ENCODE peak calls at places on chromosomes 6 and 20, in nine cellular contexts. P is uterus; C is CD8-positive, alpha-beta T cell; Q is adipocyte; M is psoas muscle; A is lung; L is mammary epithelial cell; G is BJ; H is sigmoid colon. S is an unnamed sample. For H3K27me3 and H3K36me3, the result is how much of the 10 kb centered on the place peaks cover.

GRCh38 chr6:7052441-7052936 is 55.3 kb upstream of the RREB1 start:
- DNase-seq in P (peak), C (no peak), Q (peak), M (peak), A (peak), L (peak), G (peak), H (peak), S (peak)

GRCh38 chr6:1346101-1346500 is 34.2 kb downstream of the FOXQ1 start:
- DNase-seq in P (no peak), C (no peak), Q (peak), M (no peak), A (no peak), L (no peak), G (no peak), H (no peak), S (no peak)

GRCh38 chr6:106569444-106569843 is 59.9 kb downstream of the RTN4IP1 start:
- DNase-seq in P (no peak), C (no peak), Q (no peak), M (no peak), A (no peak), L (no peak), G (no peak), H (no peak), S (no peak)

GRCh38 chr6:9463311-9463710 is 951.6 kb downstream of the TFAP2A start:
- DNase-seq in P (no peak), C (no peak), Q (no peak), M (no peak), A (no peak), L (no peak), G (no peak), H (no peak), S (no peak)

GRCh38 chr20:17762873-17763557 is 63.2 kb downstream of the BANF2 start:
- DNase-seq in P (no peak), C (no peak), Q (no peak), M (no peak), A (no peak), L (no peak), G (no peak), H (no peak), S (no peak)

GRCh38 chr6:160374836-160375560 is 26.8 kb downstream of the SLC22A3 start:
- DNase-seq in P (no peak), C (no peak), Q (no peak), M (no peak), A (no peak), L (no peak), G (no peak), H (no peak), S (no peak)

GRCh38 chr20:64225166-64225595 is 30.4 kb upstream of the PCMTD2 start:
- DNase-seq in P (no peak), C (no peak), Q (no peak), M (no peak), A (no peak), L (no peak), G (no peak), H (no peak), S (no peak)

GRCh38 chr20:39328347-39328746 is 366.2 kb downstream of the DHX35 start:
- DNase-seq in P (no peak), C (no peak), Q (no peak), M (no peak), A (no peak), L (no peak), G (no peak), H (no peak), S (no peak)

GRCh38 chr20:58209652-58210397 is 18.6 kb downstream of the ANKRD60 start:
- DNase-seq in P (peak), C (peak), Q (peak), M (peak), A (peak), L (peak), G (no peak), H (peak), S (peak)

GRCh38 chr20:47220161-47220582 is 136.3 kb downstream of the ZMYND8 start:
- DNase-seq in P (no peak), C (peak), Q (peak), M (peak), A (no peak), L (no peak), G (no peak), H (no peak), S (peak)

GRCh38 chr20:19129976-19130612 is 82.3 kb upstream of the SLC24A3 start:
- DNase-seq in P (no peak), C (no peak), Q (no peak), M (no peak), A (no peak), L (no peak), G (no peak), H (no peak), S (no peak)

GRCh38 chr6:104522533-104522932 is 337.2 kb downstream of the HACE1 start:
- DNase-seq in P (no peak), C (no peak), Q (no peak), M (no peak), A (no peak), L (no peak), G (no peak), H (no peak), S (no peak)

GRCh38 chr6:153872946-153873345 is 166.1 kb upstream of the OPRM1 start:
- DNase-seq in P (no peak), C (no peak), Q (no peak), M (no peak), A (peak), L (no peak), G (no peak), H (no peak), S (no peak)

GRCh38 chr6:145278163-145278807 is 457.0 kb downstream of the EPM2A start:
- DNase-seq in P (no peak), C (no peak), Q (peak), M (no peak), A (no peak), L (no peak), G (peak), H (no peak), S (no peak)

GRCh38 chr20:2299301-2299700 is 3.5 kb downstream of the TGM3 start:
- DNase-seq in P (no peak), C (no peak), Q (peak), M (peak), A (peak), L (no peak), G (no peak), H (no peak), S (no peak)

GRCh38 chr6:73085362-73085975 is 139.8 kb downstream of the KHDC1L start:
- DNase-seq in P (no peak), C (no peak), Q (no peak), M (no peak), A (no peak), L (no peak), G (no peak), H (no peak), S (peak)

GRCh38 chr6:52904562-52905279 is 4.8 kb downstream of the GSTA3 start:
- DNase-seq in P (no peak), C (no peak), Q (no peak), M (no peak), A (no peak), L (no peak), G (no peak), H (no peak), S (peak)

GRCh38 chr6:71383891-71384489 is 95.4 kb downstream of the OGFRL1 start:
- DNase-seq in P (no peak), C (no peak), Q (peak), M (no peak), A (no peak), L (no peak), G (no peak), H (no peak), S (peak)

GRCh38 chr6:148414836-148415235 is 72.2 kb downstream of the SASH1 start:
- DNase-seq in P (no peak), C (no peak), Q (peak), M (no peak), A (no peak), L (peak), G (peak), H (no peak), S (no peak)

GRCh38 chr6:40573221-40573620 is 13.9 kb downstream of the LRFN2 start:
- DNase-seq in P (no peak), C (no peak), Q (no peak), M (no peak), A (no peak), L (no peak), G (no peak), H (no peak), S (no peak)

GRCh38 chr6:114100421-114100820 is 129.5 kb upstream of the HDAC2 start:
- DNase-seq in P (no peak), C (no peak), Q (no peak), M (no peak), A (no peak), L (no peak), G (no peak), H (no peak), S (no peak)

GRCh38 chr20:46572181-46572580 is 21.7 kb upstream of the OCSTAMP start:
- DNase-seq in P (no peak), C (no peak), Q (no peak), M (no peak), A (no peak), L (no peak), G (no peak), H (peak), S (no peak)

GRCh38 chr6:104908431-104909139 is 48.3 kb upstream of the LIN28B start:
- DNase-seq in P (no peak), C (no peak), Q (no peak), M (no peak), A (no peak), L (no peak), G (no peak), H (no peak), S (no peak)

GRCh38 chr20:48897298-48898044 is 24.0 kb upstream of the ARFGEF2 start:
- DNase-seq in P (no peak), C (no peak), Q (peak), M (no peak), A (no peak), L (peak), G (peak), H (no peak), S (peak)

GRCh38 chr6:4466769-4467480 is 309.3 kb upstream of the CDYL start:
- DNase-seq in P (no peak), C (no peak), Q (no peak), M (no peak), A (no peak), L (no peak), G (no peak), H (no peak), S (no peak)

GRCh38 chr6:56618050-56618449 is 24.6 kb downstream of the DST start:
- DNase-seq in P (no peak), C (no peak), Q (no peak), M (no peak), A (no peak), L (no peak), G (no peak), H (no peak), S (peak)

GRCh38 chr6:170188571-170189001 is 102.3 kb downstream of the DLL1 start:
- DNase-seq in P (no peak), C (no peak), Q (no peak), M (no peak), A (no peak), L (no peak), G (no peak), H (no peak), S (no peak)

GRCh38 chr6:33984466-33985332 is 161.2 kb downstream of the GRM4 start:
- DNase-seq in P (no peak), C (no peak), Q (no peak), M (no peak), A (no peak), L (no peak), G (no peak), H (no peak), S (peak)

GRCh38 chr6:165751486-165751885 is 88.4 kb upstream of the PDE10A start:
- DNase-seq in P (no peak), C (no peak), Q (no peak), M (no peak), A (no peak), L (no peak), G (no peak), H (no peak), S (no peak)

GRCh38 chr6:79927758-79928157 is 19.6 kb downstream of the ELOVL4 start:
- DNase-seq in P (no peak), C (no peak), Q (no peak), M (no peak), A (no peak), L (no peak), G (no peak), H (no peak), S (no peak)

GRCh38 chr6:30151580-30151979 is 9.4 kb downstream of the TRIM10 start:
- DNase-seq in P (no peak), C (no peak), Q (no peak), M (no peak), A (no peak), L (no peak), G (no peak), H (no peak), S (no peak)

GRCh38 chr20:2398453-2398852 is 17.8 kb downstream of the TGM6 start:
- DNase-seq in P (no peak), C (no peak), Q (no peak), M (no peak), A (no peak), L (no peak), G (no peak), H (no peak), S (no peak)

GRCh38 chr6:103002282-103002681 is 1608.8 kb downstream of the GRIK2 start:
- DNase-seq in P (no peak), C (no peak), Q (no peak), M (no peak), A (no peak), L (no peak), G (no peak), H (no peak), S (no peak)

GRCh38 chr6:89145962-89146747 is at the start of gene PM20D2:
- DNase-seq in P (peak), C (peak), Q (peak), M (peak), A (peak), L (peak), G (no peak), H (peak), S (peak)

GRCh38 chr6:5127106-5127687 is 42.1 kb downstream of the PPP1R3G start:
- DNase-seq in P (no peak), C (no peak), Q (no peak), M (no peak), A (no peak), L (no peak), G (no peak), H (no peak), S (no peak)

GRCh38 chr6:44564906-44565524 is 177.5 kb downstream of the CDC5L start:
- DNase-seq in P (no peak), C (no peak), Q (no peak), M (no peak), A (no peak), L (no peak), G (no peak), H (no peak), S (no peak)

GRCh38 chr6:11766589-11767450 is 11.8 kb downstream of the ADTRP start:
- DNase-seq in P (no peak), C (no peak), Q (peak), M (no peak), A (no peak), L (peak), G (peak), H (no peak), S (no peak)

GRCh38 chr6:29764422-29765196 is 41.4 kb downstream of the HLA-F start:
- DNase-seq in P (no peak), C (no peak), Q (peak), M (no peak), A (peak), L (peak), G (no peak), H (no peak), S (no peak)

GRCh38 chr6:137390264-137390787 is 103.9 kb downstream of the OLIG3 start:
- DNase-seq in P (no peak), C (no peak), Q (no peak), M (no peak), A (no peak), L (no peak), G (no peak), H (no peak), S (no peak)
- H3K27me3 ChIP-seq in P (under half), C (under half), Q (under half), M (under half), A (under half), L (under half), G (under half), H (under half), S (under half)

GRCh38 chr6:35327349-35328027 is 14.9 kb upstream of the PPARD start:
- DNase-seq in P (no peak), C (peak), Q (peak), M (no peak), A (peak), L (peak), G (no peak), H (no peak), S (peak)

GRCh38 chr6:35330541-35331119 is 11.7 kb upstream of the PPARD start:
- DNase-seq in P (no peak), C (no peak), Q (no peak), M (no peak), A (no peak), L (no peak), G (no peak), H (no peak), S (no peak)

GRCh38 chr6:35328108-35328723 is 14.1 kb upstream of the PPARD start:
- DNase-seq in P (no peak), C (no peak), Q (no peak), M (no peak), A (no peak), L (no peak), G (no peak), H (no peak), S (no peak)
- H3K4me3 ChIP-seq in P (no peak), C (no peak), Q (no peak), M (no peak), A (no peak), L (no peak), G (no peak), H (no peak), S (no peak)

DNA sequence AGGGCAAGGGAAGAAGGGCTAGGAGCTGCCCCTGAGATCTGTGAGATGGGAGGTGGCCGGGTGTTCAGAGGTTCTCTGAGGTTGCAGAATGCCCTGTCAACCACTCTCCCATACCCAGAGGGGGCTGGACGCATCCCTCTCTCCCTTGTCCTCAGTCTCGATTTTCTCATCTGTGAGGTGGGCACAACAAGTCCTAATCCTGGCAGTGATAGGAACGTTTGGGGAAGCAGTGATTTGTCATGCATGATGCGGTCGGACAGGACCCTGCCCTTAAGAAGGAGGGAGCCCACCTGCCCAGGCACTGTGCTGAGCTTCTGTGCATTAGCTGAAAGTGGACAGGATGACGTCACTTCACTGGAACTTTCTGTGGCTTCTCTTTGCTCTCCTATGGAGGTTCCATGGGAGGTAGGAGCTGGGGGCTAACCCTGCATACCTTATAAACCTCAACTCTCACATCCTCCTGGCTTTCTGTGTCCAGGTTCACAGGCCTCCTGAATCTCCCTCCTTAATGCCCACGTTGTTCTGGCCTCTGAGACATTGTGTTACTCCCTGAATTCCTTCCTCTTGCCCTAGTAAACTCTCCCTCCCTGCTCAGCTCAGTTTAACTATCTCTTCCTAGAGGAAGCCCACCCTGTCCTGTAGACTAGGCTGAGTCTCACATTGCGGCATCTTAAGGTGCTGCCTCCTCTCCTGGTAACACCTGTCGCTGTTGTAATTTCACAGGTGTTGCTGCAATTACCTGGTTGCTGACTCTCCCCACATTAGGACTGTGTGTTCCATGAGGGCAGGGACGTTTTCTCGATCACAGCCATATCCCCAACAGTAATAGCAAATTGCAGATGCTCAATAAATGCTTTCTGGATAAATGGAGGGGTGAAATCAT is 30.1 kb upstream of the CSNK2A1 start:
- DNase-seq in P (no peak), C (no peak), Q (no peak), M (no peak), A (no peak), L (no peak), G (no peak), H (no peak), S (no peak)
- H3K36me3 ChIP-seq in P (under half), C (under half), Q (under half), M (under half), A (under half), L (under half), G (under half), H (under half), S (under half)

GRCh38 chr20:61430228-61430624 is 178.2 kb downstream of the CDH4 start:
- DNase-seq in P (no peak), C (no peak), Q (no peak), M (no peak), A (no peak), L (no peak), G (no peak), H (no peak), S (no peak)
- H3K27me3 ChIP-seq in P (under half), C (under half), Q (under half), M (under half), A (under half), L (under half), G (under half), H (under half), S (under half)

GRCh38 chr6:156974897-156975296 is 197.7 kb downstream of the ARID1B start:
- DNase-seq in P (no peak), C (no peak), Q (no peak), M (no peak), A (no peak), L (no peak), G (no peak), H (no peak), S (no peak)

GRCh38 chr6:156975414-156975813 is 198.2 kb downstream of the ARID1B start:
- DNase-seq in P (no peak), C (no peak), Q (no peak), M (no peak), A (no peak), L (no peak), G (no peak), H (no peak), S (no peak)

GRCh38 chr6:156978948-156979347 is 201.8 kb downstream of the ARID1B start:
- DNase-seq in P (no peak), C (no peak), Q (no peak), M (no peak), A (no peak), L (no peak), G (no peak), H (no peak), S (no peak)

GRCh38 chr6:156977527-156978291 is 200.5 kb downstream of the ARID1B start:
- DNase-seq in P (peak), C (no peak), Q (no peak), M (no peak), A (no peak), L (peak), G (no peak), H (peak), S (no peak)

GRCh38 chr6:156976144-156977088 is 199.2 kb downstream of the ARID1B start:
- DNase-seq in P (no peak), C (no peak), Q (no peak), M (no peak), A (no peak), L (peak), G (no peak), H (peak), S (no peak)
- H3K4me3 ChIP-seq in P (no peak), C (peak), Q (peak), M (peak), A (no peak), L (peak), G (peak), H (peak), S (no peak)

GRCh38 chr6:157864185-157864761 is 41.2 kb downstream of the SNX9 start:
- DNase-seq in P (no peak), C (no peak), Q (peak), M (no peak), A (no peak), L (no peak), G (no peak), H (no peak), S (no peak)
- H3K36me3 ChIP-seq in P (under half), C (under half), Q (under half), M (under half), A (under half), L (under half), G (under half), H (under half), S (under half)

DNA sequence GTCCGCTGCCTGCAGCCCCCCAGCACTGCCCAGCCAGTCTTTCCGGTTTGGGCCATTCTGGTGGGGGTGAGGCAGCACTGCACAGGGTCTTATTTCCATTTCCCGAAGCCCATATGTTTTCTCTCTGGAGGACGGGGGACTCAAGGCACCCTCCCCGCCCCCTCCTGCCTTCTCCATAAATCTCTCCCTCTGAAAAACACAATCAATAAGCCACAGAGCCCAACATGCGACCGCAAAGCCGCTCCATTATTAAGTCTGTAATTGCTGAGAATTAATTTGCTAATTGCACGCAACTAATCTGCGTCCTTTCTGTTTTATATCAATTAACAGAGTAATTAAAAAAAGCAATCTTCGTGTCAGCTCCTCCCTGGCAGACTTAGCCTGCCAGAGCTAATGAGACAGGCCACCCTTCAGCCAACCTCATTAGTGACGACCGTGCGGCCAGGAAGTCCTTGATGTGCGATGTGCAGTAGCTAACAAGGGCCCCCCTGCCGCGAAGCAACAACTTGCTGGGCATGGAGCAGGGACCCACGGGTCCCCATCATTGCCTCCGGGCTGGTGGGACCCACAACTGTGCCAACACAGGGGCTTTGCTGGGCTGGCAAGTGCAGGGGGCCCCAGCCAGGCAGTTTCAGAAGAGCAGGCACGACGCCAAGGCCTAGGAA is 97.0 kb downstream of the YTHDF1 start:
- DNase-seq in P (no peak), C (no peak), Q (no peak), M (no peak), A (no peak), L (no peak), G (no peak), H (no peak), S (no peak)
- H3K27me3 ChIP-seq in P (under half), C (under half), Q (under half), M (under half), A (under half), L (under half), G (under half), H (under half), S (under half)

S was measured in H7.